ENCODE peak calls at places on chromosome 1, in ten cellular contexts. L is right lobe of liver, R is neural crest cell, F is esophagus squamous epithelium, M is body of pancreas, E is AG09309, S is endothelial cell of umbilical vein, D is nephron progenitor cell, K is tibial artery, G is HFF-Myc. H is an unnamed sample.

GRCh38 chr1:96010000-96010399 is 711.6 kb upstream of the PTBP2 start:
- DNase-seq in L (no peak), R (no peak), F (no peak), M (no peak), E (no peak), S (no peak), D (no peak), K (no peak), G (no peak), H (no peak)

GRCh38 chr1:227318003-227318851 is at the start of gene CDC42BPA:
- DNase-seq in L (peak), R (peak), F (peak), M (peak), E (peak), S (peak), D (peak), K (peak), G (peak), H (peak)

GRCh38 chr1:27577504-27578188 is 26.3 kb downstream of the AHDC1 start:
- DNase-seq in L (no peak), R (no peak), F (no peak), M (no peak), E (no peak), S (no peak), D (no peak), K (no peak), G (no peak), H (no peak)

GRCh38 chr1:69511426-69512192 is 56.1 kb upstream of the LRRC7 start:
- DNase-seq in L (no peak), R (no peak), F (no peak), M (no peak), E (peak), S (no peak), D (no peak), K (no peak), G (peak), H (no peak)

GRCh38 chr1:11800756-11801433 is 4.9 kb downstream of the MTHFR start:
- DNase-seq in L (peak), R (no peak), F (no peak), M (no peak), E (no peak), S (no peak), D (no peak), K (no peak), G (no peak), H (no peak)

GRCh38 chr1:107748529-107748928 is 216.5 kb downstream of the VAV3 start:
- DNase-seq in L (no peak), R (no peak), F (no peak), M (no peak), E (peak), S (no peak), D (no peak), K (no peak), G (no peak), H (no peak)

GRCh38 chr1:29474274-29474824 is 238.0 kb downstream of the PTPRU start:
- DNase-seq in L (no peak), R (no peak), F (no peak), M (no peak), E (no peak), S (no peak), D (no peak), K (no peak), G (no peak), H (no peak)

GRCh38 chr1:230381049-230381467 is 45.1 kb downstream of the PGBD5 start:
- DNase-seq in L (peak), R (no peak), F (no peak), M (peak), E (no peak), S (no peak), D (no peak), K (no peak), G (no peak), H (no peak)

GRCh38 chr1:25924454-25924853 is 18.2 kb upstream of the STMN1 start:
- DNase-seq in L (no peak), R (no peak), F (no peak), M (no peak), E (no peak), S (no peak), D (no peak), K (no peak), G (no peak), H (no peak)

GRCh38 chr1:56424744-56425493 is 154.4 kb downstream of the PLPP3 start:
- DNase-seq in L (no peak), R (no peak), F (no peak), M (peak), E (no peak), S (peak), D (no peak), K (peak), G (no peak), H (no peak)

GRCh38 chr1:178284059-178284458 is 190.2 kb downstream of the RASAL2 start:
- DNase-seq in L (no peak), R (no peak), F (no peak), M (no peak), E (no peak), S (no peak), D (no peak), K (no peak), G (no peak), H (no peak)

GRCh38 chr1:230401763-230402294 is 24.3 kb downstream of the PGBD5 start:
- DNase-seq in L (no peak), R (no peak), F (no peak), M (no peak), E (no peak), S (no peak), D (no peak), K (no peak), G (no peak), H (no peak)

GRCh38 chr1:186662752-186663151 is 17.5 kb downstream of the PTGS2 start:
- DNase-seq in L (no peak), R (no peak), F (no peak), M (no peak), E (peak), S (peak), D (no peak), K (no peak), G (no peak), H (no peak)

GRCh38 chr1:48049823-48050539 is 52.8 kb upstream of the TRABD2B start:
- DNase-seq in L (no peak), R (no peak), F (no peak), M (peak), E (no peak), S (no peak), D (no peak), K (no peak), G (no peak), H (no peak)

GRCh38 chr1:152112101-152112884 is 3.0 kb downstream of the TCHH start:
- DNase-seq in L (no peak), R (no peak), F (no peak), M (no peak), E (peak), S (peak), D (no peak), K (no peak), G (no peak), H (no peak)

GRCh38 chr1:22420456-22421053 is 31.1 kb upstream of the ZBTB40 start:
- DNase-seq in L (peak), R (peak), F (no peak), M (peak), E (no peak), S (peak), D (peak), K (peak), G (peak), H (peak)

GRCh38 chr1:151211972-151212705 is 13.8 kb downstream of the PIP5K1A start:
- DNase-seq in L (no peak), R (no peak), F (no peak), M (no peak), E (no peak), S (no peak), D (no peak), K (no peak), G (no peak), H (no peak)

GRCh38 chr1:59871746-59872145 is 54.8 kb downstream of the CYP2J2 start:
- DNase-seq in L (no peak), R (no peak), F (no peak), M (no peak), E (no peak), S (no peak), D (no peak), K (no peak), G (no peak), H (no peak)

GRCh38 chr1:205588691-205589445 is 42.9 kb downstream of the ELK4 start:
- DNase-seq in L (peak), R (no peak), F (no peak), M (no peak), E (peak), S (peak), D (peak), K (no peak), G (no peak), H (no peak)

GRCh38 chr1:175818929-175819328 is 75.5 kb upstream of the TNR start:
- DNase-seq in L (no peak), R (no peak), F (no peak), M (no peak), E (no peak), S (no peak), D (no peak), K (no peak), G (no peak), H (no peak)

GRCh38 chr1:61318319-61319125 is 236.2 kb downstream of the NFIA start:
- DNase-seq in L (no peak), R (no peak), F (no peak), M (no peak), E (peak), S (peak), D (peak), K (peak), G (peak), H (peak)

GRCh38 chr1:216223521-216223920 is 199.7 kb downstream of the USH2A start:
- DNase-seq in L (no peak), R (no peak), F (no peak), M (no peak), E (no peak), S (no peak), D (no peak), K (no peak), G (no peak), H (no peak)

GRCh38 chr1:17645512-17645911 is 106.0 kb downstream of the ARHGEF10L start:
- DNase-seq in L (no peak), R (no peak), F (no peak), M (no peak), E (no peak), S (no peak), D (no peak), K (no peak), G (no peak), H (no peak)

GRCh38 chr1:75035536-75035935 is 98.7 kb upstream of the LHX8 start:
- DNase-seq in L (no peak), R (no peak), F (no peak), M (no peak), E (no peak), S (no peak), D (no peak), K (no peak), G (no peak), H (no peak)

GRCh38 chr1:39640861-39641260 is 1.4 kb upstream of the HEYL start:
- DNase-seq in L (no peak), R (no peak), F (no peak), M (no peak), E (no peak), S (no peak), D (no peak), K (no peak), G (no peak), H (no peak)

GRCh38 chr1:36782785-36783184 is 251.5 kb downstream of the GRIK3 start:
- DNase-seq in L (no peak), R (no peak), F (no peak), M (no peak), E (no peak), S (no peak), D (no peak), K (no peak), G (no peak), H (no peak)

GRCh38 chr1:173038875-173039554 is 11.7 kb downstream of the TNFSF18 start:
- DNase-seq in L (no peak), R (no peak), F (no peak), M (no peak), E (no peak), S (no peak), D (no peak), K (no peak), G (no peak), H (no peak)

GRCh38 chr1:158731707-158732106 is 11.2 kb upstream of the OR6K3 start:
- DNase-seq in L (no peak), R (no peak), F (no peak), M (no peak), E (no peak), S (no peak), D (no peak), K (no peak), G (no peak), H (no peak)

GRCh38 chr1:99003911-99004269 is 771 bp downstream of the PLPPR5 start:
- DNase-seq in L (no peak), R (peak), F (no peak), M (no peak), E (no peak), S (no peak), D (peak), K (no peak), G (no peak), H (no peak)

GRCh38 chr1:99004270-99005141 is at the start of gene PLPPR5:
- DNase-seq in L (no peak), R (peak), F (no peak), M (peak), E (no peak), S (peak), D (peak), K (no peak), G (no peak), H (no peak)

GRCh38 chr1:99007366-99007765 is 2.7 kb upstream of the PLPPR5 start:
- DNase-seq in L (no peak), R (no peak), F (no peak), M (no peak), E (no peak), S (no peak), D (no peak), K (no peak), G (no peak), H (no peak)

GRCh38 chr1:99005537-99005942 is 879 bp upstream of the PLPPR5 start:
- DNase-seq in L (no peak), R (no peak), F (no peak), M (no peak), E (no peak), S (no peak), D (no peak), K (no peak), G (no peak), H (no peak)

GRCh38 chr1:99005142-99005491 is 456 bp upstream of the PLPPR5 start:
- DNase-seq in L (no peak), R (peak), F (no peak), M (no peak), E (no peak), S (no peak), D (no peak), K (no peak), G (no peak), H (no peak)
- TF ChIP-seq CTCF in L (no peak), R (no peak), F (no peak), M (no peak), E (no peak), S (no peak), D (no peak), K (no peak), G (no peak), H (no peak)

GRCh38 chr1:224433671-224434446 is 738 bp downstream of the WDR26 start:
- DNase-seq in L (peak), R (peak), F (no peak), M (peak), E (no peak), S (peak), D (peak), K (peak), G (no peak), H (no peak)

GRCh38 chr1:224435318-224435763 is 744 bp upstream of the WDR26 start:
- DNase-seq in L (no peak), R (no peak), F (no peak), M (no peak), E (peak), S (peak), D (no peak), K (no peak), G (no peak), H (no peak)

GRCh38 chr1:224435999-224436398 is 1.4 kb upstream of the WDR26 start:
- DNase-seq in L (no peak), R (no peak), F (no peak), M (no peak), E (no peak), S (no peak), D (no peak), K (no peak), G (no peak), H (no peak)

GRCh38 chr1:224433041-224433670 is 1.4 kb downstream of the WDR26 start:
- DNase-seq in L (peak), R (peak), F (no peak), M (no peak), E (no peak), S (peak), D (peak), K (peak), G (no peak), H (no peak)

GRCh38 chr1:224434447-224435317 is at the start of gene WDR26:
- DNase-seq in L (peak), R (peak), F (peak), M (peak), E (no peak), S (peak), D (peak), K (peak), G (no peak), H (no peak)
- TF ChIP-seq CTCF in L (no peak), R (peak), F (peak), M (no peak), E (no peak), S (peak), D (no peak), K (no peak), G (no peak), H (no peak)

GRCh38 chr1:167486090-167486824 is 32.1 kb downstream of the CD247 start:
- DNase-seq in L (no peak), R (no peak), F (no peak), M (no peak), E (no peak), S (no peak), D (no peak), K (no peak), G (no peak), H (no peak)
- TF ChIP-seq CTCF in L (no peak), R (no peak), F (no peak), M (no peak), E (no peak), S (no peak), D (no peak), K (no peak), G (no peak), H (no peak)

GRCh38 chr1:53219711-53220110 is 723 bp downstream of the CZIB start:
- DNase-seq in L (no peak), R (no peak), F (no peak), M (no peak), E (no peak), S (peak), D (no peak), K (no peak), G (no peak), H (no peak)
- TF ChIP-seq CTCF in L (no peak), R (no peak), F (no peak), M (no peak), E (no peak), S (no peak), D (no peak), K (no peak), G (no peak), H (no peak)

GRCh38 chr1:88079036-88079435 is 605.0 kb upstream of the PKN2 start:
- DNase-seq in L (no peak), R (peak), F (no peak), M (no peak), E (no peak), S (peak), D (peak), K (no peak), G (no peak), H (no peak)
- TF ChIP-seq CTCF in L (no peak), R (peak), F (no peak), M (no peak), E (peak), S (peak), D (peak), K (no peak), G (peak), H (peak)

DNA sequence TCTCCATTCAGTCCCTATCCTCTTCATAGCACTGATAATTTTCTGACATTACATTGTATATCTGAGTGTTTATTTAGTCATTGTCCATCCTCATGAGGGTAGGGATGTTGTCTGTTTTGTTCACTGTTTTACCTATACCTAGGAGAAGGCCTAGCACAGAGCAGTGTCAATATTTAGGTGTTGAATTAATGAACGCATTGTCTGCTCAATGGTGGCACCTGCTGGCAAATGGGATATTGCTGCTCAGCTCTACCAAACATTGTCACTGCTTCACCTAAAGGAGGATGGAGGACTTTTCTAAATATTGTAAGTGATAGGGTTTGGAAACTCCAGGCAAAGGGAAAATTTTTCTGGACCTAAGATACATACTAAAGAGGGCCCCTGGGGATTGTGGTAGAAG is 243.9 kb downstream of the RRAGC start:
- DNase-seq in L (no peak), R (no peak), F (no peak), M (no peak), E (no peak), S (no peak), D (no peak), K (no peak), G (no peak), H (no peak)
- TF ChIP-seq CTCF in L (no peak), R (peak), F (no peak), M (no peak), E (peak), S (no peak), D (no peak), K (no peak), G (no peak), H (no peak)

GRCh38 chr1:201039876-201040275 is 16.4 kb upstream of the KIF21B start:
- DNase-seq in L (no peak), R (no peak), F (no peak), M (no peak), E (no peak), S (no peak), D (no peak), K (no peak), G (no peak), H (no peak)
- TF ChIP-seq CTCF in L (no peak), R (no peak), F (no peak), M (no peak), E (no peak), S (no peak), D (no peak), K (no peak), G (no peak), H (no peak)

GRCh38 chr1:18653375-18653774 is 22.7 kb downstream of the PAX7 start:
- DNase-seq in L (no peak), R (no peak), F (no peak), M (no peak), E (no peak), S (no peak), D (no peak), K (no peak), G (no peak), H (no peak)
- TF ChIP-seq CTCF in L (no peak), R (no peak), F (no peak), M (no peak), E (no peak), S (no peak), D (no peak), K (no peak), G (no peak), H (no peak)

GRCh38 chr1:246865921-246866320 is 65.8 kb downstream of the AHCTF1 start:
- DNase-seq in L (no peak), R (no peak), F (no peak), M (no peak), E (no peak), S (no peak), D (no peak), K (no peak), G (no peak), H (no peak)

GRCh38 chr1:246860401-246860800 is 71.3 kb downstream of the AHCTF1 start:
- DNase-seq in L (no peak), R (no peak), F (no peak), M (no peak), E (no peak), S (no peak), D (no peak), K (no peak), G (no peak), H (no peak)
- TF ChIP-seq CTCF in L (no peak), R (no peak), F (no peak), M (no peak), E (no peak), S (no peak), D (no peak), K (no peak), G (no peak), H (no peak)

H was measured in AG09319.